ENCODE peak calls at places on chromosomes 7 and 10, in five cellular contexts. One of them, this sample, is unnamed.

GRCh38 chr7:17142831-17143541 is 155.5 kb upstream of the AHR start:
- DNase-seq in hippocampal formation: no peak
- DNase-seq in NCI-H1436: no peak
- DNase-seq in activated CD8-positive, alpha-beta T cell treated with anti-CD3 and anti-CD28 coated beads for 36 hours: no peak
- DNase-seq in heart left ventricle: no peak
- DNase-seq in this sample: no peak

GRCh38 chr7:68364871-68365625 is 1233.2 kb upstream of the AUTS2 start:
- DNase-seq in hippocampal formation: no peak
- DNase-seq in NCI-H1436: no peak
- DNase-seq in activated CD8-positive, alpha-beta T cell treated with anti-CD3 and anti-CD28 coated beads for 36 hours: no peak
- DNase-seq in heart left ventricle: no peak
- DNase-seq in this sample: no peak

GRCh38 chr7:20287317-20287716 is 43.4 kb upstream of the ITGB8 start:
- DNase-seq in hippocampal formation: no peak
- DNase-seq in NCI-H1436: no peak
- DNase-seq in activated CD8-positive, alpha-beta T cell treated with anti-CD3 and anti-CD28 coated beads for 36 hours: no peak
- DNase-seq in heart left ventricle: no peak
- DNase-seq in this sample: no peak

GRCh38 chr10:76711374-76711997 is 926.1 kb downstream of the KCNMA1 start:
- DNase-seq in hippocampal formation: no peak
- DNase-seq in NCI-H1436: peak
- DNase-seq in activated CD8-positive, alpha-beta T cell treated with anti-CD3 and anti-CD28 coated beads for 36 hours: no peak
- DNase-seq in heart left ventricle: no peak
- DNase-seq in this sample: no peak

GRCh38 chr10:70828923-70829322 is 13.2 kb downstream of the SGPL1 start:
- DNase-seq in hippocampal formation: no peak
- DNase-seq in NCI-H1436: no peak
- DNase-seq in activated CD8-positive, alpha-beta T cell treated with anti-CD3 and anti-CD28 coated beads for 36 hours: no peak
- DNase-seq in heart left ventricle: no peak
- DNase-seq in this sample: no peak

GRCh38 chr10:97771055-97771811 is 566 bp downstream of the SFRP5 start:
- DNase-seq in hippocampal formation: no peak
- DNase-seq in NCI-H1436: no peak
- DNase-seq in activated CD8-positive, alpha-beta T cell treated with anti-CD3 and anti-CD28 coated beads for 36 hours: peak
- DNase-seq in heart left ventricle: no peak
- DNase-seq in this sample: peak

GRCh38 chr10:129025774-129026173 is 441.3 kb upstream of the MGMT start:
- DNase-seq in hippocampal formation: no peak
- DNase-seq in NCI-H1436: no peak
- DNase-seq in activated CD8-positive, alpha-beta T cell treated with anti-CD3 and anti-CD28 coated beads for 36 hours: no peak
- DNase-seq in heart left ventricle: no peak
- DNase-seq in this sample: no peak

GRCh38 chr7:128003787-128004186 is 27.4 kb downstream of the LRRC4 start:
- DNase-seq in hippocampal formation: no peak
- DNase-seq in NCI-H1436: no peak
- DNase-seq in activated CD8-positive, alpha-beta T cell treated with anti-CD3 and anti-CD28 coated beads for 36 hours: peak
- DNase-seq in heart left ventricle: no peak
- DNase-seq in this sample: no peak

GRCh38 chr7:141145630-141145982 is 71.7 kb downstream of the TMEM178B start:
- DNase-seq in hippocampal formation: no peak
- DNase-seq in NCI-H1436: no peak
- DNase-seq in activated CD8-positive, alpha-beta T cell treated with anti-CD3 and anti-CD28 coated beads for 36 hours: no peak
- DNase-seq in heart left ventricle: no peak
- DNase-seq in this sample: no peak

GRCh38 chr10:119653209-119653608 is 2.0 kb downstream of the BAG3 start:
- DNase-seq in hippocampal formation: no peak
- DNase-seq in NCI-H1436: no peak
- DNase-seq in activated CD8-positive, alpha-beta T cell treated with anti-CD3 and anti-CD28 coated beads for 36 hours: no peak
- DNase-seq in heart left ventricle: no peak
- DNase-seq in this sample: no peak

GRCh38 chr10:111035542-111035941 is 41.3 kb upstream of the ADRA2A start:
- DNase-seq in hippocampal formation: no peak
- DNase-seq in NCI-H1436: no peak
- DNase-seq in activated CD8-positive, alpha-beta T cell treated with anti-CD3 and anti-CD28 coated beads for 36 hours: no peak
- DNase-seq in heart left ventricle: no peak
- DNase-seq in this sample: no peak

GRCh38 chr7:66505531-66506451 is 122.9 kb upstream of the KCTD7 start:
- DNase-seq in hippocampal formation: no peak
- DNase-seq in NCI-H1436: no peak
- DNase-seq in activated CD8-positive, alpha-beta T cell treated with anti-CD3 and anti-CD28 coated beads for 36 hours: peak
- DNase-seq in heart left ventricle: no peak
- DNase-seq in this sample: no peak

GRCh38 chr10:105239311-105240215 is 598.5 kb downstream of the SORCS3 start:
- DNase-seq in hippocampal formation: no peak
- DNase-seq in NCI-H1436: no peak
- DNase-seq in activated CD8-positive, alpha-beta T cell treated with anti-CD3 and anti-CD28 coated beads for 36 hours: no peak
- DNase-seq in heart left ventricle: no peak
- DNase-seq in this sample: no peak

GRCh38 chr10:78247821-78248220 is 214.2 kb downstream of the RPS24 start:
- DNase-seq in hippocampal formation: no peak
- DNase-seq in NCI-H1436: no peak
- DNase-seq in activated CD8-positive, alpha-beta T cell treated with anti-CD3 and anti-CD28 coated beads for 36 hours: no peak
- DNase-seq in heart left ventricle: no peak
- DNase-seq in this sample: no peak

GRCh38 chr10:6059506-6059905 is 2.7 kb downstream of the IL2RA start:
- DNase-seq in hippocampal formation: no peak
- DNase-seq in NCI-H1436: no peak
- DNase-seq in activated CD8-positive, alpha-beta T cell treated with anti-CD3 and anti-CD28 coated beads for 36 hours: no peak
- DNase-seq in heart left ventricle: no peak
- DNase-seq in this sample: no peak

GRCh38 chr7:3266240-3266639 is 34.8 kb upstream of the SDK1 start:
- DNase-seq in hippocampal formation: no peak
- DNase-seq in NCI-H1436: peak
- DNase-seq in activated CD8-positive, alpha-beta T cell treated with anti-CD3 and anti-CD28 coated beads for 36 hours: no peak
- DNase-seq in heart left ventricle: no peak
- DNase-seq in this sample: no peak

GRCh38 chr10:67657775-67658174 is 38.2 kb downstream of the CTNNA3 start:
- DNase-seq in hippocampal formation: no peak
- DNase-seq in NCI-H1436: no peak
- DNase-seq in activated CD8-positive, alpha-beta T cell treated with anti-CD3 and anti-CD28 coated beads for 36 hours: no peak
- DNase-seq in heart left ventricle: no peak
- DNase-seq in this sample: no peak

GRCh38 chr7:151762501-151763245 is 114.2 kb downstream of the PRKAG2 start:
- DNase-seq in hippocampal formation: no peak
- DNase-seq in NCI-H1436: no peak
- DNase-seq in activated CD8-positive, alpha-beta T cell treated with anti-CD3 and anti-CD28 coated beads for 36 hours: no peak
- DNase-seq in heart left ventricle: no peak
- DNase-seq in this sample: no peak

GRCh38 chr10:69994262-69994661 is 58.4 kb upstream of the MACROH2A2 start:
- DNase-seq in hippocampal formation: peak
- DNase-seq in NCI-H1436: no peak
- DNase-seq in activated CD8-positive, alpha-beta T cell treated with anti-CD3 and anti-CD28 coated beads for 36 hours: peak
- DNase-seq in heart left ventricle: peak
- DNase-seq in this sample: peak

GRCh38 chr7:25820432-25821040 is 331.5 kb upstream of the NFE2L3 start:
- DNase-seq in hippocampal formation: no peak
- DNase-seq in NCI-H1436: no peak
- DNase-seq in activated CD8-positive, alpha-beta T cell treated with anti-CD3 and anti-CD28 coated beads for 36 hours: peak
- DNase-seq in heart left ventricle: no peak
- DNase-seq in this sample: no peak

GRCh38 chr10:28768227-28768626 is 90.9 kb downstream of the BAMBI start:
- DNase-seq in hippocampal formation: peak
- DNase-seq in NCI-H1436: no peak
- DNase-seq in activated CD8-positive, alpha-beta T cell treated with anti-CD3 and anti-CD28 coated beads for 36 hours: no peak
- DNase-seq in heart left ventricle: no peak
- DNase-seq in this sample: no peak

GRCh38 chr10:55091691-55092328 is 290.8 kb upstream of the PCDH15 start:
- DNase-seq in hippocampal formation: peak
- DNase-seq in NCI-H1436: no peak
- DNase-seq in activated CD8-positive, alpha-beta T cell treated with anti-CD3 and anti-CD28 coated beads for 36 hours: no peak
- DNase-seq in heart left ventricle: no peak
- DNase-seq in this sample: peak

GRCh38 chr10:6543431-6544005 is 36.6 kb downstream of the PRKCQ start:
- DNase-seq in hippocampal formation: no peak
- DNase-seq in NCI-H1436: no peak
- DNase-seq in activated CD8-positive, alpha-beta T cell treated with anti-CD3 and anti-CD28 coated beads for 36 hours: peak
- DNase-seq in heart left ventricle: no peak
- DNase-seq in this sample: no peak

GRCh38 chr10:101708870-101709269 is 13.9 kb upstream of the FBXW4 start:
- DNase-seq in hippocampal formation: no peak
- DNase-seq in NCI-H1436: no peak
- DNase-seq in activated CD8-positive, alpha-beta T cell treated with anti-CD3 and anti-CD28 coated beads for 36 hours: no peak
- DNase-seq in heart left ventricle: no peak
- DNase-seq in this sample: no peak

GRCh38 chr7:98091061-98091460 is 15.6 kb upstream of the LMTK2 start:
- DNase-seq in hippocampal formation: no peak
- DNase-seq in NCI-H1436: no peak
- DNase-seq in activated CD8-positive, alpha-beta T cell treated with anti-CD3 and anti-CD28 coated beads for 36 hours: no peak
- DNase-seq in heart left ventricle: no peak
- DNase-seq in this sample: no peak

GRCh38 chr10:132879408-132880147 is 62.8 kb downstream of the CFAP46 start:
- DNase-seq in hippocampal formation: no peak
- DNase-seq in NCI-H1436: no peak
- DNase-seq in activated CD8-positive, alpha-beta T cell treated with anti-CD3 and anti-CD28 coated beads for 36 hours: no peak
- DNase-seq in heart left ventricle: peak
- DNase-seq in this sample: no peak

GRCh38 chr10:106224676-106225075 is 939.8 kb downstream of the SORCS1 start:
- DNase-seq in hippocampal formation: no peak
- DNase-seq in NCI-H1436: no peak
- DNase-seq in activated CD8-positive, alpha-beta T cell treated with anti-CD3 and anti-CD28 coated beads for 36 hours: no peak
- DNase-seq in heart left ventricle: no peak
- DNase-seq in this sample: no peak

GRCh38 chr7:30028749-30029635 is 780 bp downstream of the PLEKHA8 start:
- DNase-seq in hippocampal formation: no peak
- DNase-seq in NCI-H1436: no peak
- DNase-seq in activated CD8-positive, alpha-beta T cell treated with anti-CD3 and anti-CD28 coated beads for 36 hours: peak
- DNase-seq in heart left ventricle: peak
- DNase-seq in this sample: no peak

GRCh38 chr10:9166770-9167169 is 1112.3 kb downstream of the GATA3 start:
- DNase-seq in hippocampal formation: no peak
- DNase-seq in NCI-H1436: no peak
- DNase-seq in activated CD8-positive, alpha-beta T cell treated with anti-CD3 and anti-CD28 coated beads for 36 hours: no peak
- DNase-seq in heart left ventricle: no peak
- DNase-seq in this sample: no peak

GRCh38 chr10:101453318-101453717 is 99.4 kb downstream of the BTRC start:
- DNase-seq in hippocampal formation: no peak
- DNase-seq in NCI-H1436: no peak
- DNase-seq in activated CD8-positive, alpha-beta T cell treated with anti-CD3 and anti-CD28 coated beads for 36 hours: no peak
- DNase-seq in heart left ventricle: no peak
- DNase-seq in this sample: no peak

GRCh38 chr7:31314781-31315180 is 25.7 kb downstream of the NEUROD6 start:
- DNase-seq in hippocampal formation: no peak
- DNase-seq in NCI-H1436: no peak
- DNase-seq in activated CD8-positive, alpha-beta T cell treated with anti-CD3 and anti-CD28 coated beads for 36 hours: no peak
- DNase-seq in heart left ventricle: no peak
- DNase-seq in this sample: no peak

This sample was measured in NCI-H2227 treated with DMSO at 0.1 percent for 48 hours.